ENCODE peak calls at places on chromosomes 5 and 9, in eight cellular contexts. Z is foreskin keratinocyte, U is cardiac muscle cell, H is GM23248, P is breast epithelium, O is adrenal gland, R is PC-9, B is H9. K is an unnamed sample.

GRCh38 chr5:69099302-69099701 is 5.5 kb downstream of the SLC30A5 start:
- DNase-seq in R (no peak), P (no peak), O (no peak), U (no peak), Z (no peak), H (no peak), B (no peak), K (no peak)

GRCh38 chr5:172929371-172929838 is 29.8 kb upstream of the RPL26L1 start:
- DNase-seq in H (peak), Z (no peak), B (no peak), P (no peak), O (no peak), R (no peak), U (peak), K (peak)

GRCh38 chr9:116806075-116806474 is 119.0 kb downstream of the TRIM32 start:
- DNase-seq in O (no peak), P (no peak), Z (peak), U (peak), H (peak), B (peak), R (peak), K (no peak)

GRCh38 chr5:150544606-150545219 is 36.8 kb downstream of the NDST1 start:
- DNase-seq in R (peak), P (no peak), O (peak), H (peak), Z (no peak), U (peak), B (peak), K (no peak)

GRCh38 chr5:72468606-72469005 is 38.6 kb downstream of the ZNF366 start:
- DNase-seq in U (peak), R (no peak), Z (no peak), H (no peak), B (no peak), P (no peak), O (no peak), K (no peak)

GRCh38 chr5:171386006-171386671 is 1.5 kb upstream of the NPM1 start:
- DNase-seq in O (no peak), B (no peak), P (no peak), Z (no peak), R (no peak), U (no peak), H (no peak), K (no peak)

GRCh38 chr5:97628011-97628410 is 445.0 kb upstream of the RIOK2 start:
- DNase-seq in B (no peak), Z (no peak), U (peak), H (peak), O (no peak), P (no peak), R (no peak), K (no peak)

GRCh38 chr9:37002413-37003217 is 31.5 kb downstream of the PAX5 start:
- DNase-seq in B (no peak), P (no peak), R (no peak), O (no peak), H (no peak), Z (no peak), U (no peak), K (no peak)

GRCh38 chr9:385818-386398 is 171.2 kb downstream of the DOCK8 start:
- DNase-seq in U (peak), Z (peak), O (peak), R (peak), B (peak), H (peak), P (no peak), K (peak)

GRCh38 chr5:151150484-151151262 is 6.9 kb downstream of the ANXA6 start:
- DNase-seq in R (no peak), U (peak), H (peak), O (peak), P (no peak), Z (no peak), B (no peak), K (no peak)

GRCh38 chr5:16617272-16617973 is 626 bp upstream of the RETREG1 start:
- DNase-seq in O (peak), Z (no peak), P (no peak), H (no peak), B (peak), R (no peak), U (no peak), K (no peak)

GRCh38 chr5:60577116-60577515 is 122.8 kb downstream of the DEPDC1B start:
- DNase-seq in B (no peak), U (peak), O (no peak), Z (no peak), P (no peak), R (no peak), H (no peak), K (no peak)

GRCh38 chr9:75389096-75389495 is 300.8 kb downstream of the OSTF1 start:
- DNase-seq in U (no peak), R (no peak), H (no peak), O (no peak), Z (no peak), B (no peak), P (no peak), K (no peak)

DNA sequence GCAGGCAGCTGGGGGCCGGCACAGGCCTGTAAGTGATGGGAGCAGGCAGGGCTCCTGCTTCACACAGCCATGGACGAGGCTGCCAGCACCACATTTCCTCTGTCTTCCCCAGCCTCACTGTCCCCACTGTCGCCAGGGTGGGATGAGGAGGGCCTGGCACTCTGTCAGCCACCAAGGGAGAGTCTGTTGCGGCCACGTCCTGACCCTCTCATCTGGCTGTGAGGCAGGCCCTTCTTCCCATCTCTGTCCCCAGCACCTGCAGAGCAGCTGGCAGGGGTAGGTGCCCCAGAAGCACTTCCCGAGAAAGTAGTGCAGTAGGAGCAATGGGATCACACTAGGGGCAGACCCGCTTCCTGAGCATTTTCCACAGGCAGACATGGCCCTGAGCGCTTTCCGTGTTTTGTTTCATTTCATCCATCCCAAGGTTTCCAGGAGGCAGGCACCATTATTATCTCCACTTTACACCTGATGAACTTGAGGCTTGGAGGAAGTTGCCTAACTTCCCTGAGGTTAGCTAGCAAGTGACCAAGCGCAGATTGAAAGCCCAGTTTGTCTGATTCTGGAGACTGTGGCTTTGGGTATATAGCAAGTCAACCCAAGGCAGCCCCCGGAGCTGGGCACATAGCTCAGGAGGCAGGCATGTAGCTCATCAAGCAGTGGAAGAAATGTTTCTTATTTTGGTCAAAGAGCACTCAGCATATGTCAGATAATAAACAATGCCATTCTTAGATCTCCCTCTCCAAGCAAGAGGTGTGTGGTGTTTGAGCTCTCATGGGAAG is 202.4 kb downstream of the DAB2IP start:
- DNase-seq in O (no peak), H (no peak), U (no peak), B (no peak), Z (no peak), P (no peak), R (no peak), K (no peak)
- H3K27ac ChIP-seq in O (no peak), H (no peak), U (no peak), B (no peak), Z (no peak), P (peak), R (no peak), K (peak)

DNA sequence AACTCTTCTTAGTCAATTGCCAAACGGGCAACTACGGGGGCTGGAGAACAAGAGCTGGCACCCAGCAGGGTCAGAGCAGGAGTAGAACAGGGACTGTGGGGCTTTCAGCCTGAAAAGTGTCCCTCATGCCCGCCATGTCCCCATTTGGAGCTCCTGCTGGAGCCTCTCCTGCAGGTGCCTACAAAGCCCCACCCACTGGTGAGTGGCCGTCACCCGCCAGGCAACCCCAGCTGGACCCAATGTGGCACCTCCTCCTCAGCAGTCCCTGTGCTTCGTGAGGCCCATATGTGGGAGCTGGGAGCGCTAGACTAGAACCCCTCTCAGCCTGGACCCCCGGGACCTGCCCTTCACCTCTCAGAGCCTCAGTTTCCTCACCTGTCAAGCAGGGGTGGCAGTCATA is 40.9 kb downstream of the VAV2 start:
- DNase-seq in P (no peak), B (no peak), O (no peak), H (no peak), R (no peak), Z (no peak), U (no peak), K (no peak)
- H3K27ac ChIP-seq in P (no peak), B (no peak), O (peak), H (no peak), R (no peak), Z (no peak), U (no peak), K (no peak)

GRCh38 chr9:100351508-100351907 is 1.2 kb downstream of the TEX10 start:
- DNase-seq in O (no peak), H (peak), U (no peak), Z (no peak), B (no peak), P (no peak), R (no peak), K (no peak)
- H3K27ac ChIP-seq in O (no peak), H (peak), U (peak), Z (peak), B (no peak), P (no peak), R (peak), K (no peak)

DNA sequence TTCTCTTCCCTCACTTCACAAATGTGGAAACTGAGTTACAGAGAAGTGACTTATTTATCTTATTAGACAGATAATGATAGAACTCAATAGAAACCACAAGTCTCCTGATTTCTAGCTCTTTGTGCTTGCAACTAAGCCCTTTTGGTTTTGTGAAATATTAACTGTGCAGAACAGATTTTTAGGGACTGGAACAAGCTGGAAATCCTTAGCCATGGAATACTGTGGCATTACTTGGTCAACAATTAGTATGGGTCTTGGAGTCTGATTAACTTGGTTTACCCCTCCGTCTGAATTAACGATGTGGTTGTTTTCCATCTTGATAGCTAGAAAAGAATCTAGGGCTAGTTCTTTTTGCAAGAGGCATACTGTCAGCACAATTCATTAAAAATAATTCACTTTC is 584 bp upstream of the KLF9 start:
- DNase-seq in Z (no peak), B (no peak), R (no peak), P (no peak), U (no peak), H (no peak), O (no peak), K (no peak)
- H3K27ac ChIP-seq in Z (no peak), B (no peak), R (no peak), P (peak), U (no peak), H (peak), O (peak), K (no peak)